ENCODE peak calls at places on chromosomes 1 and 21, in four cellular contexts. W is K562, J is IMR-90, L is endothelial cell of umbilical vein. O is an unnamed sample. For H3K9me1, the result is how much of the 10 kb centered on the place peaks cover.

GRCh38 chr1:55635856-55636255 is 420.7 kb upstream of the USP24 start:
- DNase-seq in W (no peak), J (peak), L (no peak), O (no peak)

GRCh38 chr1:236875975-236876374 is 80.9 kb downstream of the MTR start:
- DNase-seq in W (no peak), J (peak), L (no peak), O (no peak)

GRCh38 chr1:56526571-56527174 is 52.7 kb downstream of the PLPP3 start:
- DNase-seq in W (no peak), J (peak), L (no peak), O (no peak)

GRCh38 chr1:6185151-6185550 is 5.0 kb upstream of the CHD5 start:
- DNase-seq in W (no peak), J (peak), L (no peak), O (no peak)

GRCh38 chr1:20496241-20496661 is 10.2 kb upstream of the CAMK2N1 start:
- DNase-seq in W (no peak), J (peak), L (no peak), O (peak)

GRCh38 chr21:45284456-45284741 is 3.3 kb downstream of the POFUT2 start:
- DNase-seq in W (no peak), J (no peak), L (no peak), O (no peak)

GRCh38 chr1:247228133-247228532 is 27.7 kb upstream of the VN1R5 start:
- DNase-seq in W (no peak), J (peak), L (no peak), O (no peak)

GRCh38 chr1:201015551-201016091 is 7.9 kb downstream of the KIF21B start:
- DNase-seq in W (peak), J (peak), L (peak), O (no peak)

GRCh38 chr1:172089768-172090510 is 248.6 kb downstream of the DNM3 start:
- DNase-seq in W (no peak), J (peak), L (peak), O (peak)

GRCh38 chr1:39061951-39062350 is 35.8 kb downstream of the NDUFS5 start:
- DNase-seq in W (no peak), J (peak), L (peak), O (no peak)

GRCh38 chr1:207698822-207699483 is 52.9 kb upstream of the CD46 start:
- DNase-seq in W (peak), J (peak), L (peak), O (no peak)

GRCh38 chr1:63906053-63906704 is 132.4 kb downstream of the ROR1 start:
- DNase-seq in W (no peak), J (no peak), L (no peak), O (no peak)

GRCh38 chr1:9378801-9379200 is 86.1 kb downstream of the SPSB1 start:
- DNase-seq in W (no peak), J (no peak), L (no peak), O (no peak)

GRCh38 chr1:225926551-225927113 is 2.6 kb upstream of the PYCR2 start:
- DNase-seq in W (no peak), J (peak), L (no peak), O (no peak)

GRCh38 chr1:31591425-31592093 is 15.2 kb downstream of the TINAGL1 start:
- DNase-seq in W (no peak), J (no peak), L (no peak), O (no peak)

GRCh38 chr1:43688109-43688387 is 19.3 kb upstream of the ST3GAL3 start:
- DNase-seq in W (no peak), J (no peak), L (no peak), O (no peak)

GRCh38 chr1:109532365-109533136 is 7.1 kb upstream of the GPR61 start:
- DNase-seq in W (peak), J (peak), L (peak), O (peak)

GRCh38 chr1:111563619-111564018 is 56.0 kb upstream of the RAP1A start:
- DNase-seq in W (no peak), J (peak), L (no peak), O (no peak)

GRCh38 chr1:113021430-113022085 is 51.4 kb upstream of the LRIG2 start:
- DNase-seq in W (no peak), J (no peak), L (no peak), O (no peak)

GRCh38 chr1:117427297-117427696 is 60.0 kb downstream of the MAN1A2 start:
- DNase-seq in W (no peak), J (no peak), L (no peak), O (no peak)

GRCh38 chr1:245166471-245166885 is 11.7 kb downstream of the KIF26B start:
- DNase-seq in W (no peak), J (peak), L (peak), O (no peak)

GRCh38 chr1:160542303-160542945 is 19.4 kb upstream of the SLAMF6 start:
- DNase-seq in W (no peak), J (no peak), L (peak), O (peak)

GRCh38 chr1:245512980-245513578 is 358.3 kb downstream of the KIF26B start:
- DNase-seq in W (peak), J (no peak), L (no peak), O (no peak)

GRCh38 chr1:201019321-201019977 is 4.1 kb downstream of the KIF21B start:
- DNase-seq in W (peak), J (no peak), L (no peak), O (peak)

GRCh38 chr1:181948372-181948771 is 113.1 kb downstream of the ZNF648 start:
- DNase-seq in W (no peak), J (no peak), L (no peak), O (no peak)

GRCh38 chr1:70887936-70888335 is 159.7 kb downstream of the PTGER3 start:
- DNase-seq in W (no peak), J (no peak), L (no peak), O (no peak)

GRCh38 chr1:212607206-212607923 is 1.2 kb upstream of the ATF3 start:
- DNase-seq in W (no peak), J (no peak), L (peak), O (no peak)

GRCh38 chr21:35643176-35643575 is 417.1 kb downstream of the SETD4 start:
- DNase-seq in W (no peak), J (peak), L (peak), O (peak)

GRCh38 chr1:207868769-207869721 is 41.9 kb downstream of the CD34 start:
- DNase-seq in W (peak), J (peak), L (peak), O (no peak)

GRCh38 chr1:207022996-207023679 is 9.4 kb downstream of the C1orf116 start:
- DNase-seq in W (no peak), J (no peak), L (no peak), O (no peak)

GRCh38 chr1:115133440-115133839 is 44.1 kb upstream of the TSPAN2 start:
- DNase-seq in W (no peak), J (peak), L (peak), O (no peak)

GRCh38 chr21:42513985-42514882 is 582 bp downstream of the SLC37A1 start:
- DNase-seq in W (peak), J (no peak), L (peak), O (no peak)

GRCh38 chr1:169647512-169647911 is 17.6 kb upstream of the SELP start:
- DNase-seq in W (no peak), J (no peak), L (no peak), O (no peak)

GRCh38 chr1:195562074-195562473 is 1046.2 kb downstream of the KCNT2 start:
- DNase-seq in W (no peak), J (no peak), L (no peak), O (no peak)
- H2AFZ ChIP-seq in W (no peak), J (no peak), L (no peak), O (no peak)

GRCh38 chr1:93989601-93990000 is 80.4 kb upstream of the GCLM start:
- DNase-seq in W (no peak), J (no peak), L (no peak), O (no peak)
- H3K9me1 ChIP-seq in W (under half), J (under half), L (under half), O (under half)

GRCh38 chr21:32599146-32599925 is 12.8 kb downstream of the CFAP298 start:
- DNase-seq in W (no peak), J (no peak), L (no peak), O (no peak)
- H2AFZ ChIP-seq in W (no peak), J (no peak), L (no peak), O (no peak)

GRCh38 chr1:4726620-4727341 is 72.4 kb downstream of the AJAP1 start:
- DNase-seq in W (no peak), J (no peak), L (no peak), O (no peak)
- H3K9me1 ChIP-seq in W (under half), J (under half), L (under half), O (under half)

DNA sequence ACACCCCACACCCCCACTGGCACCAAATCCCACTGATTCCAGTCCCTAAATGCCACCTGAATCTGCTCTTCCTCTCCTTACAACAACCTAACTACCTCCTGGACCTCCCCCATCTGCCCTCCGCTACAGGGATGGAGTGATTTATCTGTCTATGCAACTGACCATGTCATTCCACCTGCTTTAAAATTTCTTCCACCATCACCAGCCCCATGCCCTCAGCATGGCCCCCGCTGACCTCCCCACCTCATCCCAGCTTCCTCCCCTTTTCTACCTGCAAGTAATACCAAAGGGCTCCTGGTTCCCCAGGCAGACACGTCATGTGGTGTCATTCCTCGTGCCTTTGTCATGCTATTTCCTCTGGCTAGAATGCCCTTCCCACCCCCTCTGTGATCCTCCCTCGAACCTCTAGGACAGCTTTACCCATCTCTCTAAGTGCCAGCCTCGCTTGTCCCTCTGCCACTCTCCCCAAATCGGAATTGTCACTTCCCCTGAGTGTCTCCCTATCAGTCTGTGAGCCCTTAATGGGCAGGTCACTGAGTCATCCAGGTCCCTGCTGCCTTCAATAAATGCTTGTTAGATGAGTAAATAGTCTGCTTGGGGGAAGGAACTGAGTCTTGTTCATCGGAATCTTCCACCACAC is 3.7 kb downstream of the GJB4 start:
- DNase-seq in W (no peak), J (peak), L (no peak), O (peak)
- H2AFZ ChIP-seq in W (no peak), J (no peak), L (no peak), O (no peak)

DNA sequence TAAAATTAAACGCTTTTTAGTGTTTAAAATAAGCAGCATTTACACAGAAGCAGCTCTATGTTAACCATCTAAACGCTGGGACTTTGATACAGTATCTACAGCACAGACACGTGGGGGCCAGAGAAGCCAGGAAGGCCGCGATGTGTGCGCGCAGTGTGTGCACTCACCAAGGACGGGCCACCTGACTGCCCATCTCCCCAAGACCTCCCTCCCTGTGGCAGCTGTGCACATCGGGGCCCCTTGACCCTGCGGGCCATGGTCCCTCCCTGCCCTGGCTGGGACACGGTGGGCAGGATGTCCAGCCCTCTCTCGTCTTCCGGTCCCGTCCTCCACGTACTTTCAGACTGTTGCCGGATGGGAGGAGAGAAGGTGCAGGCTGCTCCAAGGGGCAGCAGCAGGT is 4.2 kb downstream of the TAS1R3 start:
- DNase-seq in W (no peak), J (no peak), L (no peak), O (no peak)
- H3K9me1 ChIP-seq in W (under half), J (under half), L (under half), O (under half)

DNA sequence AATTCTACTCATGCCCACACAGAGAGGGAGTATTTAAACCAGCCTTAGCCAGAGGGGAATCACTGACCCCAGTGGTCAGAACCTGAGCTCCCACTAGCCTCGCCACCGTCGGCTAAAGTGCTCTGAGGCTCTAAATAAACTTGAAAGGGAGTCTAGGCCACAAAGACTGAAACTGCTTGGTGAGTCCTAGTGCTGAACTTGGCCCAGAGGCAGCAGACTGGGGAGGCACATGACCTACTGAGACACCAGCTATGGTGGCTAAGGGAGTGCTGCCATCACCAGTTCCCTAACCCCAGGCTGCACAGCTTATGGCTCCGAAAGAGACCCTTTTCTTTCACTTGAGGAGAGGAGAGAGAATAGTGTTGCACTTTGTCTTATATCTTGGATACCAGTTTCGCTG is 1542.8 kb downstream of the KCNT2 start:
- DNase-seq in W (no peak), J (no peak), L (no peak), O (no peak)
- H2AFZ ChIP-seq in W (no peak), J (no peak), L (no peak), O (no peak)

GRCh38 chr1:37628026-37628556 is 6.6 kb downstream of the RSPO1 start:
- DNase-seq in W (no peak), J (no peak), L (no peak), O (no peak)

GRCh38 chr1:37621326-37621870 is 13.3 kb downstream of the RSPO1 start:
- DNase-seq in W (no peak), J (no peak), L (no peak), O (no peak)

GRCh38 chr1:37616330-37616729 is 18.4 kb downstream of the RSPO1 start:
- DNase-seq in W (no peak), J (no peak), L (no peak), O (no peak)

GRCh38 chr1:37620707-37621106 is 14.0 kb downstream of the RSPO1 start:
- DNase-seq in W (no peak), J (no peak), L (no peak), O (no peak)

DNA sequence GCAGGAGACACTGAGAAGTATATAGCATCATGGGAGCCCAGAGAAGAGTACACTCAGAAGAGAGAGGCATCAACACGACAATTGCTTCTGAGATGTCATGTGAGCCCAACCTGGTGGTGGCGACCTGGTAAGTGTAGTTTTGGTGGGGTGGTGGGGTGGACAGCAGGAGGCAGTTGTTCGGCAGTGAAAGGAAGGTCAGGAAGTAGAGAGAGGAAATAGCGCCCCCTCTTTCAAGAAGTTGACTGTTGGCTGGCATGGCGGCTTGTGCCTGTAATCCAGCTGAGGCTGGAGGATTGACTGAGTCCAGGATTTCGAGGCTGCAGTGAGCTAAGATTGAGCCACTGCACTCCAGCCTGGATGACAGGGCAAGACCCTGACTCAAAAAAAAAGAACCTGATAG is 12.6 kb downstream of the RSPO1 start:
- DNase-seq in W (peak), J (no peak), L (no peak), O (no peak)
- H3K9me1 ChIP-seq in W (under half), J (under half), L (under half), O (under half)

GRCh38 chr1:101847608-101848007 is 149.1 kb downstream of the OLFM3 start:
- DNase-seq in W (no peak), J (no peak), L (no peak), O (no peak)

GRCh38 chr1:101841824-101842223 is 154.9 kb downstream of the OLFM3 start:
- DNase-seq in W (no peak), J (no peak), L (no peak), O (no peak)

GRCh38 chr1:101846820-101847219 is 149.9 kb downstream of the OLFM3 start:
- DNase-seq in W (no peak), J (no peak), L (no peak), O (no peak)

GRCh38 chr1:101843160-101843559 is 153.6 kb downstream of the OLFM3 start:
- DNase-seq in W (no peak), J (no peak), L (no peak), O (no peak)
- H2AFZ ChIP-seq in W (no peak), J (no peak), L (no peak), O (no peak)

O was measured in keratinocyte.